ENCODE peak calls at places on chromosomes 3 and 15, in eight cellular contexts. P is lower lobe of right lung, R is stomach, D is SJSA1, V is PC-3, B is cardiac muscle cell, X is fibroblast of lung, F is breast epithelium. T is an unnamed sample.

GRCh38 chr15:69997701-69998273 is 99.9 kb downstream of the TLE3 start:
- DNase-seq in P (peak; percentile 81), R (peak; percentile 57), D (no peak), V (peak; percentile 61), B (no peak), X (peak; percentile 14), F (peak; percentile 78), T (no peak)

GRCh38 chr3:57006949-57007419 is 53.5 kb upstream of the SPATA12 start:
- DNase-seq in P (peak; percentile 28), R (peak; percentile 60), D (no peak), V (peak; percentile 98), B (peak; percentile 31), X (peak; percentile 52), F (peak; percentile 78), T (peak; percentile 66)

GRCh38 chr3:14391033-14391432 is 11.4 kb upstream of the SLC6A6 start:
- DNase-seq in P (no peak), R (no peak), D (no peak), V (peak; percentile 54), B (no peak), X (peak; percentile 83), F (peak; percentile 69), T (no peak)

GRCh38 chr3:36591959-36592358 is 172.4 kb downstream of the DCLK3 start:
- DNase-seq in P (no peak), R (no peak), D (no peak), V (peak; percentile 44), B (no peak), X (peak; percentile 23), F (no peak), T (no peak)

GRCh38 chr15:68261241-68261640 is 16.3 kb upstream of the FEM1B start:
- DNase-seq in P (no peak), R (no peak), D (no peak), V (no peak), B (no peak), X (no peak), F (no peak), T (no peak)

GRCh38 chr3:46831316-46831715 is 31.9 kb downstream of the MYL3 start:
- DNase-seq in P (no peak), R (no peak), D (no peak), V (no peak), B (no peak), X (no peak), F (no peak), T (no peak)

GRCh38 chr15:36903922-36904479 is 196.3 kb downstream of the MEIS2 start:
- DNase-seq in P (no peak), R (no peak), D (no peak), V (no peak), B (peak; percentile 62), X (no peak), F (peak; percentile 96), T (no peak)

GRCh38 chr3:30811174-30811795 is 83.2 kb downstream of the GADL1 start:
- DNase-seq in P (no peak), R (no peak), D (no peak), V (no peak), B (no peak), X (peak; percentile 8), F (no peak), T (no peak)

GRCh38 chr3:23075478-23075877 is 127.6 kb upstream of the UBE2E2 start:
- DNase-seq in P (no peak), R (no peak), D (peak; percentile 67), V (no peak), B (peak; percentile 19), X (peak; percentile 67), F (no peak), T (no peak)

GRCh38 chr15:41503669-41504010 is 10.0 kb downstream of the ITPKA start:
- DNase-seq in P (no peak), R (peak; percentile 72), D (no peak), V (no peak), B (no peak), X (no peak), F (no peak), T (no peak)

GRCh38 chr15:41501961-41502786 is 8.5 kb downstream of the ITPKA start:
- DNase-seq in P (peak; percentile 62), R (no peak), D (no peak), V (no peak), B (peak; percentile 15), X (no peak), F (no peak), T (peak; percentile 86)

GRCh38 chr15:41501191-41501917 is 7.7 kb downstream of the ITPKA start:
- DNase-seq in P (no peak), R (no peak), D (no peak), V (no peak), B (peak; percentile 47), X (peak; percentile 45), F (no peak), T (peak; percentile 86)

GRCh38 chr15:41504751-41505492 is 8.7 kb downstream of the LTK start:
- DNase-seq in P (no peak), R (no peak), D (no peak), V (no peak), B (no peak), X (no peak), F (no peak), T (no peak)

GRCh38 chr15:41502787-41503668 is 9.4 kb downstream of the ITPKA start:
- DNase-seq in P (no peak), R (no peak), D (no peak), V (no peak), B (no peak), X (no peak), F (no peak), T (peak; percentile 90)
- H3K27me3 ChIP-seq in P (peaks cover 48% of the 10 kb centered on the region), R (peaks cover 4% of the 10 kb centered on the region), D (no peaks in the 10 kb centered on the region), V (no peaks in the 10 kb centered on the region), B (peaks cover 100% of the 10 kb centered on the region), X (peaks cover 8% of the 10 kb centered on the region), F (peaks cover 42% of the 10 kb centered on the region), T (peaks cover 88% of the 10 kb centered on the region)

GRCh38 chr15:60372756-60373155 is 25.0 kb downstream of the ANXA2 start:
- DNase-seq in P (no peak), R (no peak), D (peak; percentile 71), V (peak; percentile 38), B (no peak), X (no peak), F (no peak), T (no peak)

GRCh38 chr15:60373327-60373726 is 24.5 kb downstream of the ANXA2 start:
- DNase-seq in P (no peak), R (no peak), D (no peak), V (no peak), B (no peak), X (no peak), F (no peak), T (no peak)

GRCh38 chr15:60373745-60374144 is 24.0 kb downstream of the ANXA2 start:
- DNase-seq in P (no peak), R (no peak), D (no peak), V (no peak), B (no peak), X (no peak), F (no peak), T (no peak)

GRCh38 chr15:60370804-60371700 is 26.7 kb downstream of the ANXA2 start:
- DNase-seq in P (no peak), R (peak; percentile 78), D (peak; percentile 97), V (peak; percentile 97), B (no peak), X (peak; percentile 97), F (peak; percentile 91), T (no peak)

DNA sequence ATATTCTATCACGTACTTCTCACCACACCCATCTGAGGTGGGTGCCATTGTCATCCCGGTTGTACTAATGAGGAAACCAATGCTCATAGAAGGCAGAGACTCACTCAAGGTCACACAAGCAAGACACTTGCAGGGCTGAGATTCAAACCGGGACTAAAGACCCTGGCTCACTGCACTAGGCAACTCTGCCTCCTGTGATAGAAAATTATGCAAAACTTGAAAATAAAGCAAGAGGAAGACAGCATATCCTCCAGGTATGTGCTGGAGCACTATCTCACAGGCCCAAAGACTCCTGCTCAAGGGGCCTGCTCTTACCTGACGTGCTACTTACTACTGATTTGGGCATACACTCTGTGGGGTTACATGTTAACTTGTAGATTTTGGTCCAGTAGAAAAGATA is 25.6 kb downstream of the ANXA2 start:
- DNase-seq in P (no peak), R (no peak), D (no peak), V (no peak), B (no peak), X (no peak), F (no peak), T (no peak)
- H3K36me3 ChIP-seq in P (peaks cover 79% of the 10 kb centered on the region), R (peaks cover 68% of the 10 kb centered on the region), D (peaks cover 78% of the 10 kb centered on the region), V (peaks cover 62% of the 10 kb centered on the region), B (no peaks in the 10 kb centered on the region), X (peaks cover 28% of the 10 kb centered on the region), F (no peaks in the 10 kb centered on the region), T (peaks cover 8% of the 10 kb centered on the region)

GRCh38 chr3:32502944-32503286 is 263 bp upstream of the CMTM6 start:
- DNase-seq in P (no peak), R (no peak), D (peak; percentile 46), V (no peak), B (no peak), X (no peak), F (no peak), T (no peak)
- H3K4me3 ChIP-seq in P (peak overlapping the region; percentile 88), R (peak overlapping the region; percentile 58), D (peak overlapping the region; percentile 97), V (peak overlapping the region; percentile 92), B (peak overlapping the region; percentile 91), X (peak overlapping the region; percentile 94), F (peak overlapping the region; percentile 90), T (no peak overlapping the region)

GRCh38 chr3:137764001-137764433 is at the start of gene SOX14:
- DNase-seq in P (peak; percentile 72), R (peak; percentile 67), D (no peak), V (no peak), B (peak; percentile 52), X (no peak), F (no peak), T (peak; percentile 95)
- H3K27me3 ChIP-seq in P (peaks cover 98% of the 10 kb centered on the region), R (peaks cover 35% of the 10 kb centered on the region), D (peaks cover 88% of the 10 kb centered on the region), V (peaks cover 74% of the 10 kb centered on the region), B (peaks cover 98% of the 10 kb centered on the region), X (peaks cover 58% of the 10 kb centered on the region), F (peaks cover 97% of the 10 kb centered on the region), T (peaks cover 95% of the 10 kb centered on the region)